ENCODE peak calls at places on chromosomes 7 and 10, in seven cellular contexts. H is SK-N-SH; Q is ascending aorta; L is substantia nigra; M is heart left ventricle; W is A549; A is CD8-positive, alpha-beta memory T cell. T is an unnamed sample.

GRCh38 chr7:12719978-12720377 is 32.5 kb downstream of the ARL4A start:
- DNase-seq in H (no peak), Q (no peak), L (no peak), M (no peak), W (no peak), A (no peak), T (no peak)

GRCh38 chr7:97025983-97026704 is 1.5 kb upstream of the DLX5 start:
- DNase-seq in H (no peak), Q (no peak), L (peak; percentile 9), M (no peak), W (no peak), A (no peak), T (no peak)

GRCh38 chr10:44199991-44200655 is 184.8 kb downstream of the CXCL12 start:
- DNase-seq in H (no peak), Q (no peak), L (no peak), M (no peak), W (no peak), A (no peak), T (no peak)

GRCh38 chr10:102115775-102116174 is 4.4 kb downstream of the LDB1 start:
- DNase-seq in H (no peak), Q (no peak), L (no peak), M (no peak), W (no peak), A (no peak), T (no peak)

GRCh38 chr10:58952747-58953466 is 223.5 kb upstream of the PHYHIPL start:
- DNase-seq in H (peak; percentile 36), Q (peak; percentile 72), L (peak; percentile 43), M (no peak), W (peak; percentile 20), A (no peak), T (peak; percentile 68)

GRCh38 chr10:133226251-133226808 is 3.7 kb upstream of the UTF1 start:
- DNase-seq in H (no peak), Q (no peak), L (no peak), M (no peak), W (no peak), A (no peak), T (no peak)

GRCh38 chr7:117667456-117667855 is 187.6 kb downstream of the CFTR start:
- DNase-seq in H (no peak), Q (no peak), L (no peak), M (no peak), W (no peak), A (no peak), T (no peak)

GRCh38 chr10:5545011-5545410 is 20.2 kb downstream of the CALML3 start:
- DNase-seq in H (no peak), Q (no peak), L (no peak), M (peak; percentile 43), W (no peak), A (no peak), T (no peak)

GRCh38 chr7:83159731-83160130 is 3.0 kb downstream of the PCLO start:
- DNase-seq in H (no peak), Q (no peak), L (no peak), M (no peak), W (no peak), A (no peak), T (no peak)

GRCh38 chr7:3436746-3437145 is 135.7 kb downstream of the SDK1 start:
- DNase-seq in H (no peak), Q (no peak), L (no peak), M (no peak), W (peak; percentile 29), A (no peak), T (no peak)

GRCh38 chr10:77162697-77163096 is 474.9 kb downstream of the KCNMA1 start:
- DNase-seq in H (no peak), Q (no peak), L (no peak), M (no peak), W (no peak), A (no peak), T (no peak)

GRCh38 chr7:41699532-41699931 is 3.4 kb downstream of the INHBA start:
- DNase-seq in H (no peak), Q (no peak), L (no peak), M (no peak), W (no peak), A (no peak), T (no peak)

GRCh38 chr10:61952028-61952638 is 50.6 kb downstream of the ARID5B start:
- DNase-seq in H (no peak), Q (no peak), L (no peak), M (no peak), W (no peak), A (no peak), T (no peak)

GRCh38 chr10:61951144-61951483 is 49.6 kb downstream of the ARID5B start:
- DNase-seq in H (no peak), Q (no peak), L (no peak), M (no peak), W (no peak), A (no peak), T (no peak)

GRCh38 chr10:61949687-61950086 is 48.2 kb downstream of the ARID5B start:
- DNase-seq in H (no peak), Q (no peak), L (no peak), M (no peak), W (no peak), A (no peak), T (no peak)

GRCh38 chr10:61950449-61951143 is 49.1 kb downstream of the ARID5B start:
- DNase-seq in H (no peak), Q (no peak), L (no peak), M (no peak), W (no peak), A (no peak), T (no peak)
- H3K27ac ChIP-seq in H (no peak overlapping the region), Q (no peak overlapping the region), L (no peak overlapping the region), M (no peak overlapping the region), W (no peak overlapping the region), A (no peak overlapping the region), T (no peak overlapping the region)

DNA sequence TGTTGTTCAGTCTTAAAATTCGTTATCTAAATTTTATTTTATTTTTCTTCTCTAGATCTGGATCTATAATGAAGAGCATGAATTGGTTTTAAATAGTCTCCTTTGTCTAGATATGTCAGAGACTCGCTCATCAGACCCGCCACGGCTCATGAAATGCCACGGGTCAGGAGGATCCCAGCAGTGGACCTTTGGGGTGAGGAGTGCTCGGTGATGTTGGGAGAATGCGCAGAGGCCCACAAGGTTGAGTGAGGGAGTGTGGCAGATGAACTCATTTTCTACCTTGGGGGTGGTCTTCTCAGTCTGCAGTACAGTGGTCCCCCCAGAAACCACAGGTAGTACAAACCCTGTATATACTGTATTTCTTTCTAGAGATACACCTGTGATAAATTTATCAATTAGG is 95.3 kb downstream of the GALNT11 start:
- DNase-seq in H (no peak), Q (no peak), L (no peak), M (no peak), W (no peak), A (no peak), T (no peak)
- H3K27ac ChIP-seq in H (no peak overlapping the region), Q (no peak overlapping the region), L (no peak overlapping the region), M (no peak overlapping the region), W (no peak overlapping the region), A (no peak overlapping the region), T (no peak overlapping the region)

GRCh38 chr7:80153446-80153845 is 18.8 kb downstream of the GNAI1 start:
- DNase-seq in H (no peak), Q (no peak), L (no peak), M (no peak), W (no peak), A (no peak), T (no peak)

GRCh38 chr7:80147543-80148376 is 13.1 kb downstream of the GNAI1 start:
- DNase-seq in H (no peak), Q (no peak), L (no peak), M (no peak), W (no peak), A (no peak), T (no peak)

GRCh38 chr7:80151274-80151665 is 16.6 kb downstream of the GNAI1 start:
- DNase-seq in H (no peak), Q (no peak), L (no peak), M (no peak), W (no peak), A (no peak), T (no peak)

GRCh38 chr7:80154656-80155325 is 20.2 kb downstream of the GNAI1 start:
- DNase-seq in H (no peak), Q (no peak), L (no peak), M (no peak), W (no peak), A (no peak), T (no peak)

GRCh38 chr7:80150621-80151273 is 16.1 kb downstream of the GNAI1 start:
- DNase-seq in H (no peak), Q (no peak), L (no peak), M (no peak), W (no peak), A (no peak), T (no peak)
- H3K27ac ChIP-seq in H (peak overlapping the region; percentile 26), Q (no peak overlapping the region), L (no peak overlapping the region), M (no peak overlapping the region), W (peak overlapping the region; percentile 53), A (no peak overlapping the region), T (no peak overlapping the region)

DNA sequence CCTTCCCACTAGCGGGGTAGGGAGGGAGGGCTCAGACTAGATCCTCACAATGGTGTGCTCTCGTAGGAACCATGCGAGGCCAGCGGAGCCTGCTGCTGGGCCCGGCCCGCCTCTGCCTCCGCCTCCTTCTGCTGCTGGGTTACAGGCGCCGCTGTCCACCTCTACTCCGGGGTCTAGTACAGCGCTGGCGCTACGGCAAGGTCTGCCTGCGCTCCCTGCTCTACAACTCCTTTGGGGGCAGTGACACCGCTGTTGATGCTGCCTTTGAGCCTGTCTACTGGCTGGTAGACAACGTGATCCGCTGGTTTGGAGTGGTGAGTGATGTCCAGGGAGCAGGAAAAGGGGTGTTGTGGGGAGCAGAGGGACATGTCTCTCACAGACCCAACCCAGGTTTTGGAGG is 5.6 kb downstream of the ZDHHC16 start:
- DNase-seq in H (no peak), Q (no peak), L (no peak), M (no peak), W (no peak), A (no peak), T (no peak)
- H3K27ac ChIP-seq in H (no peak overlapping the region), Q (no peak overlapping the region), L (no peak overlapping the region), M (peak overlapping the region; percentile 51), W (no peak overlapping the region), A (no peak overlapping the region), T (no peak overlapping the region)

DNA sequence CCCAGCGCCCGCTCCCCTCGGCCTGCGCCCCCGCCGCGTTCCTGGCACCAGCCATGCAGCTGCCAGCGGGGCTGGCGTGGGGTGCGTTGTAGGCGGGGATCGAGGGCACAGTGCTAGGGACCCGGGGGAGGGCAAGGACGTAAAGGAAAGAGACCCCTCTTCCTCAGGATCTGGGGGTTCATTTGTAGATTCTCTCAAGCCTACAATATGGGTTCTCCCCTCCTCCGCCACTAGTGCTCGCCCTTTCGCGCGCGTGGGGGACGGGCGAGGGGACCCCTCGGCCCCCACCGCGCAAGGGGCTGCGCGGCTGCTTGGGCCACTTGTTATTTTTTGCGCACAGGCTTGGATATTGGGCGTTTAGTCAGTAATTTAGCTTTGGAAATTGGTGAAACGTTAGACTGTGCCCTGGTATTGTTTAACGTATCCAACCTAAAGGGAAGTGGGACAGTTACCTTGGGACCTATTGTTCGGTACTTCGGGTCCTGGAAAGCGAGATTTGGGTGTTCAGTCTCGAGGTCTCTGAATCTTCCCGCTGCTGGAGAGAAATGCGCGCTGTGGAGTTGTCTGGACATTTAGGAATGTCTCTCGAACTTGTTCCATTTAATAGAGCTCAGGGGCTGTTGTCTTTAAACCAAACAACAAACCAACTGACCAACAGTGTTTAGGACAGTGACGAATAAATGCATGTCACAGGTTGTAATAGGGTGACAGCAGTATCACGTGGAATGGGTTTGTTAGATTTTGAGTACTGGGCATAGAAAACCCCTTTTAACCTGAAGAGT is 815 bp downstream of the CDK14 start:
- DNase-seq in H (peak; percentile 82), Q (no peak), L (no peak), M (peak; percentile 58), W (no peak), A (no peak), T (no peak)
- H3K27ac ChIP-seq in H (peak overlapping the region; percentile 85), Q (peak overlapping the region; percentile 84), L (peak overlapping the region; percentile 24), M (peak overlapping the region; percentile 87), W (peak overlapping the region; percentile 69), A (no peak overlapping the region), T (peak overlapping the region; percentile 85)

GRCh38 chr10:107032700-107033401 is 131.7 kb downstream of the SORCS1 start:
- DNase-seq in H (no peak), Q (no peak), L (no peak), M (no peak), W (no peak), A (no peak), T (no peak)
- H3K27ac ChIP-seq in H (no peak overlapping the region), Q (no peak overlapping the region), L (no peak overlapping the region), M (no peak overlapping the region), W (no peak overlapping the region), A (peak overlapping the region; percentile 66), T (no peak overlapping the region)

T was measured in pancreas.